ENCODE peak calls at places on chromosomes 1 and 21, in eight cellular contexts. P is mammary epithelial cell, H is tibial nerve, J is tibial artery, G is endodermal cell, X is lower lobe of right lung, F is foreskin keratinocyte, S is suprapubic skin. O is an unnamed sample. For H3K4me1, the result is how much of the 10 kb centered on the place peaks cover.

GRCh38 chr1:57897581-57897980 is 473.7 kb upstream of the DAB1 start:
- DNase-seq in P (no peak), H (no peak), J (no peak), G (no peak), X (no peak), F (no peak), S (no peak), O (no peak)

GRCh38 chr21:38743772-38744529 is 61.8 kb upstream of the ETS2 start:
- DNase-seq in P (no peak), H (no peak), J (no peak), G (no peak), X (no peak), F (no peak), S (no peak), O (no peak)

GRCh38 chr1:99696616-99697015 is 50.7 kb downstream of the PALMD start:
- DNase-seq in P (no peak), H (no peak), J (no peak), G (no peak), X (no peak), F (no peak), S (no peak), O (no peak)

GRCh38 chr1:71081697-71082080 is 854 bp upstream of the ZRANB2 start:
- DNase-seq in P (no peak), H (no peak), J (peak), G (peak), X (peak), F (no peak), S (no peak), O (no peak)

GRCh38 chr1:162388083-162388594 is 6.6 kb downstream of the C1orf226 start:
- DNase-seq in P (no peak), H (no peak), J (peak), G (peak), X (no peak), F (no peak), S (no peak), O (no peak)

GRCh38 chr21:45982758-45983731 is 1.5 kb downstream of the COL6A1 start:
- DNase-seq in P (no peak), H (no peak), J (peak), G (peak), X (peak), F (no peak), S (peak), O (no peak)

GRCh38 chr1:226548281-226549093 is at the start of gene STUM:
- DNase-seq in P (peak), H (no peak), J (peak), G (peak), X (no peak), F (no peak), S (no peak), O (no peak)

GRCh38 chr1:38285807-38286530 is 239.4 kb upstream of the POU3F1 start:
- DNase-seq in P (no peak), H (no peak), J (no peak), G (peak), X (no peak), F (no peak), S (no peak), O (no peak)

GRCh38 chr1:3213730-3214129 is 144.7 kb downstream of the PRDM16 start:
- DNase-seq in P (no peak), H (no peak), J (no peak), G (no peak), X (no peak), F (no peak), S (no peak), O (no peak)

GRCh38 chr1:159261311-159261710 is 40.8 kb upstream of the FCER1A start:
- DNase-seq in P (no peak), H (no peak), J (no peak), G (no peak), X (no peak), F (no peak), S (no peak), O (no peak)

GRCh38 chr1:167689569-167689925 is 32.2 kb upstream of the MPZL1 start:
- DNase-seq in P (peak), H (no peak), J (no peak), G (no peak), X (no peak), F (no peak), S (no peak), O (no peak)

GRCh38 chr1:96487404-96487803 is 234.2 kb upstream of the PTBP2 start:
- DNase-seq in P (peak), H (no peak), J (no peak), G (no peak), X (no peak), F (peak), S (no peak), O (no peak)

GRCh38 chr1:80050085-80050484 is 1043.6 kb upstream of the ADGRL4 start:
- DNase-seq in P (no peak), H (no peak), J (peak), G (no peak), X (no peak), F (no peak), S (no peak), O (no peak)

GRCh38 chr1:201264554-201264953 is 18.8 kb upstream of the PKP1 start:
- DNase-seq in P (no peak), H (no peak), J (no peak), G (peak), X (no peak), F (no peak), S (peak), O (no peak)

GRCh38 chr1:239647964-239648632 is 261.7 kb downstream of the CHRM3 start:
- DNase-seq in P (no peak), H (no peak), J (no peak), G (no peak), X (no peak), F (no peak), S (no peak), O (no peak)

GRCh38 chr1:47794530-47794929 is 202.7 kb downstream of the TRABD2B start:
- DNase-seq in P (no peak), H (no peak), J (no peak), G (no peak), X (no peak), F (no peak), S (no peak), O (no peak)

GRCh38 chr1:234067584-234067983 is 163.1 kb downstream of the SLC35F3 start:
- DNase-seq in P (no peak), H (no peak), J (no peak), G (no peak), X (no peak), F (no peak), S (no peak), O (no peak)

GRCh38 chr1:114353233-114353632 is 157.8 kb downstream of the TRIM33 start:
- DNase-seq in P (peak), H (peak), J (peak), G (peak), X (peak), F (peak), S (no peak), O (no peak)

GRCh38 chr1:201463071-201463552 is 5.9 kb downstream of the PHLDA3 start:
- DNase-seq in P (peak), H (no peak), J (peak), G (peak), X (peak), F (no peak), S (no peak), O (no peak)

GRCh38 chr21:43778469-43779335 is 2.6 kb upstream of the CSTB start:
- DNase-seq in P (peak), H (no peak), J (no peak), G (no peak), X (no peak), F (no peak), S (no peak), O (no peak)

GRCh38 chr1:210251680-210252490 is 19.3 kb downstream of the SERTAD4 start:
- DNase-seq in P (no peak), H (no peak), J (no peak), G (peak), X (no peak), F (no peak), S (peak), O (no peak)

GRCh38 chr1:207421078-207421477 is 33.0 kb upstream of the CR2 start:
- DNase-seq in P (no peak), H (no peak), J (no peak), G (no peak), X (no peak), F (no peak), S (no peak), O (no peak)

GRCh38 chr1:54374766-54375165 is 31.4 kb downstream of the SSBP3 start:
- DNase-seq in P (no peak), H (no peak), J (no peak), G (no peak), X (no peak), F (no peak), S (no peak), O (no peak)
- H3K4me1 ChIP-seq in P (under half), H (under half), J (under half), G (half or more), X (half or more), F (under half), S (under half), O (under half)

GRCh38 chr1:42319128-42319851 is 15.7 kb downstream of the FOXJ3 start:
- DNase-seq in P (peak), H (no peak), J (no peak), G (no peak), X (no peak), F (no peak), S (no peak), O (no peak)
- H3K4me1 ChIP-seq in P (under half), H (under half), J (under half), G (under half), X (half or more), F (under half), S (half or more), O (under half)

DNA sequence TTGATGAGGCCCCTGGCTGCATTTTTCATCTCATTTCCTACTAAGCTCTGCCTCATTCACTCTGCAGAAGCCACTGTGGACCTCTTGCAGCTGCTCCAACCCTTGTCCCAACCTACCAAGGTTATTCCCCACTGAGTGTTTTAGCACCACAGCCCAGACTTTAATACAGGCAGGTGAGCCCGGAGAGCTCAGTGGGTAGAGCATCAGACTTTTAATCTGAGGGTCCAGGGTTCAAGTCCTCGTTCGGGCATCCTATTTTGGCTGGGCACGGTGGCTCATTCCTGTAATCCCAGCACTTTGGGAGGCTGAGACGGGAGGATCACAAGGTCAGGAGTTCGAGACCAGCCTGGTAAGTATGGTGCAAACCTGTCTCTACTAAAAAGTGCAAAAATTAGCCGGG is 18.1 kb upstream of the BLACAT1 start:
- DNase-seq in P (no peak), H (no peak), J (no peak), G (peak), X (no peak), F (no peak), S (no peak), O (no peak)
- H3K4me1 ChIP-seq in P (under half), H (under half), J (under half), G (under half), X (under half), F (under half), S (under half), O (under half)

GRCh38 chr1:64514197-64514765 is 44.4 kb downstream of the CACHD1 start:
- DNase-seq in P (peak), H (no peak), J (no peak), G (no peak), X (no peak), F (no peak), S (no peak), O (no peak)

GRCh38 chr1:64516301-64516700 is 46.4 kb downstream of the CACHD1 start:
- DNase-seq in P (no peak), H (no peak), J (no peak), G (no peak), X (no peak), F (no peak), S (no peak), O (no peak)

GRCh38 chr1:64516803-64517568 is 47.1 kb downstream of the CACHD1 start:
- DNase-seq in P (no peak), H (no peak), J (no peak), G (no peak), X (no peak), F (no peak), S (no peak), O (no peak)

GRCh38 chr1:64513557-64513956 is 43.6 kb downstream of the CACHD1 start:
- DNase-seq in P (no peak), H (no peak), J (no peak), G (no peak), X (no peak), F (no peak), S (no peak), O (no peak)

DNA sequence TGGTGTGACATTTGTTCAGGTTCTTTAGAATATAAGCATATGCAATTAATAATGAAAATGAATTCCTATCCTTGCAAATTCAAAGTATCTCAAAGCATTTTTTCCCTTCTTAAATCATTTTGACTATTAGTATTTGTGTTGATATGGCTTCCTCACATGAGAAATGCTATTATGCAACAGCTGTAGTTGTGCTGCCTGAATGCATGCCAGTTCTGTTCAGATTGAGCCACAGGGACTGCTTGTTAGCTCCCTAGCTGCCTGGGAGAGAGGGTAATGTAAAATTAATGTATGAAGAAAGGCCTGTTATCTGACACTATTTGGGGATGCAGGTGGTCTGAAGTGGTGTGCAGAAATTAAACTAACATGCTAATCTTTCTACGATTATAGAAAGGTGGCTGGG is 45.5 kb downstream of the CACHD1 start:
- DNase-seq in P (peak), H (peak), J (peak), G (no peak), X (no peak), F (no peak), S (no peak), O (no peak)
- H3K4me1 ChIP-seq in P (under half), H (under half), J (under half), G (under half), X (half or more), F (under half), S (half or more), O (half or more)

DNA sequence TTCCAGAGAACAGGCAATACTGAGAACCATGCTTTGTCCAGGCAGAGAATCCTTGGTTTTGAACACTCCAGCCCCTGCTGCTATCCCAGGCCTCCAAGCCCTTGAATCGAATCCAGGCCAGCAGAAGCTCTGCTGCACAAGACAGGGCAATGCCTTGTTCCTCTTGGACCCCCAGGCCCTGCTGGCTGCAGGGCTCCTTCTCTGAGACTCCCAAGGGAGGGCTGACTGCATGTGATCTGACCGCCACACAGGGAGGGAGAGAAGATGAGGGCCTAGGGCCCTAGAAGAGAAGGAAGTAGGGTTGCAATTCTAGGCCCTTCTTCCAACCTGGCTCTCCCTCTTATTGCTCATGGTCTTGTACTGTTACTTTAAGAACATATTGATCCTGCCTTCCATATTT is 160.6 kb upstream of the EDN2 start:
- DNase-seq in P (no peak), H (no peak), J (no peak), G (peak), X (no peak), F (no peak), S (peak), O (no peak)
- H3K4me1 ChIP-seq in P (under half), H (under half), J (under half), G (under half), X (under half), F (under half), S (under half), O (under half)